ENCODE peak calls at places on chromosome 22, in eight cellular contexts. R is ovary; S is CD8-positive, alpha-beta T cell; A is breast epithelium; V is PC-3; F is AG09319; H is left ventricle myocardium inferior; Y is lower lobe of right lung. Z is an unnamed sample.

GRCh38 chr22:23178512-23179254 is 1.6 kb upstream of the BCR start:
- DNase-seq in H (peak; percentile 64), S (peak; percentile 51), A (no peak), F (peak; percentile 8), Y (peak; percentile 75), R (peak; percentile 73), V (peak; percentile 68), Z (peak; percentile 61)

GRCh38 chr22:31244044-31244942 is 32.2 kb downstream of the LIMK2 start:
- DNase-seq in V (peak; percentile 68), S (no peak), A (no peak), Y (no peak), H (no peak), R (no peak), F (peak; percentile 15), Z (peak; percentile 81)

GRCh38 chr22:30216710-30217109 is 29.8 kb downstream of the LIF start:
- DNase-seq in Y (no peak), V (no peak), A (no peak), F (no peak), S (no peak), R (no peak), H (no peak), Z (no peak)

GRCh38 chr22:31377609-31378008 is 21.8 kb upstream of the DRG1 start:
- DNase-seq in V (no peak), F (no peak), H (no peak), R (no peak), Y (no peak), S (no peak), A (no peak), Z (no peak)

GRCh38 chr22:33748714-33749113 is 171.6 kb downstream of the LARGE1 start:
- DNase-seq in R (no peak), H (no peak), Y (no peak), A (no peak), S (no peak), V (no peak), F (no peak), Z (no peak)

GRCh38 chr22:50250555-50251471 is at the start of gene HDAC10:
- DNase-seq in Y (peak; percentile 92), V (peak; percentile 63), H (peak; percentile 84), F (no peak), R (peak; percentile 75), S (peak; percentile 64), A (no peak), Z (peak; percentile 83)

GRCh38 chr22:39384750-39385480 is 14.7 kb upstream of the TAB1 start:
- DNase-seq in Y (no peak), S (no peak), A (no peak), F (no peak), R (no peak), H (no peak), V (peak; percentile 23), Z (peak; percentile 35)

GRCh38 chr22:46084943-46085830 is 65.1 kb upstream of the PPARA start:
- DNase-seq in Y (peak; percentile 87), V (peak; percentile 76), F (peak; percentile 82), A (peak; percentile 91), H (peak; percentile 90), S (no peak), R (peak; percentile 88), Z (peak; percentile 72)

GRCh38 chr22:46483353-46483752 is 54.1 kb downstream of the CELSR1 start:
- DNase-seq in S (no peak), R (no peak), H (no peak), F (no peak), Y (no peak), A (no peak), V (no peak), Z (no peak)

GRCh38 chr22:19880786-19881569 is 26.3 kb upstream of the GNB1L start:
- DNase-seq in A (peak; percentile 48), S (no peak), R (peak; percentile 21), V (peak; percentile 96), H (peak; percentile 64), F (peak; percentile 84), Y (peak; percentile 72), Z (peak; percentile 88)

GRCh38 chr22:32579533-32580220 is 105.1 kb downstream of the FBXO7 start:
- DNase-seq in R (no peak), Y (peak; percentile 51), A (no peak), F (peak; percentile 44), H (peak; percentile 53), V (no peak), S (no peak), Z (no peak)

GRCh38 chr22:46219650-46220049 is 30.4 kb downstream of the CDPF1 start:
- DNase-seq in V (no peak), R (no peak), S (no peak), A (no peak), Y (no peak), H (no peak), F (no peak), Z (no peak)

GRCh38 chr22:45262931-45263789 is 21.6 kb upstream of the UPK3A start:
- DNase-seq in R (no peak), S (no peak), Y (peak; percentile 61), F (no peak), A (no peak), V (no peak), H (peak; percentile 46), Z (no peak)

GRCh38 chr22:21764038-21764804 is 28.6 kb upstream of the YPEL1 start:
- DNase-seq in F (no peak), V (no peak), H (no peak), Y (no peak), A (no peak), S (no peak), R (no peak), Z (no peak)

GRCh38 chr22:50027639-50028537 is 15.3 kb upstream of the IL17REL start:
- DNase-seq in A (peak; percentile 71), F (no peak), H (no peak), R (peak; percentile 14), V (peak; percentile 73), Y (peak; percentile 60), S (no peak), Z (peak; percentile 53)

GRCh38 chr22:46110215-46110614 is 40.1 kb upstream of the PPARA start:
- DNase-seq in A (no peak), S (no peak), V (peak; percentile 58), Y (no peak), F (no peak), H (no peak), R (peak; percentile 72), Z (peak; percentile 62)

DNA sequence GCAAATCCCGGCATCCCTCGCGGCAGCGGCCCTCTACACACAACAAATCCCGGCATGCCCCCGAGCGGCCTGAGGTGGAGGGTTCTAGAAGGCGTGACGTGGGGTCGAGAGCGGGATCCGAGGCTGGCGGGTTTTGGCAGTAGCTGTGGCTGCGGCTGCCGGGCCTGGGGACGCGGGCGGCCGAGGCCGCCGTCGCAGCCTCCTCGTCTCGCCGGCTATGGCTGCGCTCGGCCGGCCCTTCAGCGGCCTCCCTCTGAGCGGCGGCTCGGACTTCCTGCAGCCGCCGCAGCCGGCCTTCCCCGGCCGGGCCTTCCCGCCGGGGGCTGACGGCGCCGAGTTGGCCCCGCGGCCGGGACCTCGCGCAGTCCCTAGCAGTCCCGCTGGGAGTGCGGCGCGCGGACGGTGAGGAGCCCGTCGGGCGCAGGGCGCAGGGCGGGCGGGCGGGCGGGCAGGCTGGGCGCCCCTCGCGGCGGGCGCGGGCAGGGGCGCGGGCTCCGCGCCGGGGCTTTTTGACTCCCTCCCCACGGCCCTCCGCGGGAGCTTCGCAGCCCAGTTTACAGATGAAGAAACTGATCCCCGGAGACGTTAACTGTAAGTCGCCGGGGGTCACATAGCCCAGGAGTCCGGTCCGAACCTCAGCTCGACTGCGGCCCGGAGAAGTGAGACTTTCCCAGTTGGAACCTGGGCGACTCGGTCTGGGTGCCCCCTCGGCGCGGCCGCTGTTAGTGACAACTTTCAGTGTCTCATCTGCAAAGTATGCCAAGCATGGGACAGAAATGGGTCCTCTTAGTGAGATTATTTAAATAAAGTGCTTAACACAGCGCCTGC is at the start of gene CCDC117:
- DNase-seq in F (peak; percentile 90), S (peak; percentile 87), R (peak; percentile 94), H (peak; percentile 97), A (peak; percentile 92), Y (peak; percentile 97), V (peak; percentile 79), Z (peak; percentile 97)
- TF ChIP-seq CTCF in F (no peak), S (peak; percentile 31), R (peak; percentile 48), H (peak; percentile 38), A (no peak), Y (no peak), V (no peak), Z (no peak)

DNA sequence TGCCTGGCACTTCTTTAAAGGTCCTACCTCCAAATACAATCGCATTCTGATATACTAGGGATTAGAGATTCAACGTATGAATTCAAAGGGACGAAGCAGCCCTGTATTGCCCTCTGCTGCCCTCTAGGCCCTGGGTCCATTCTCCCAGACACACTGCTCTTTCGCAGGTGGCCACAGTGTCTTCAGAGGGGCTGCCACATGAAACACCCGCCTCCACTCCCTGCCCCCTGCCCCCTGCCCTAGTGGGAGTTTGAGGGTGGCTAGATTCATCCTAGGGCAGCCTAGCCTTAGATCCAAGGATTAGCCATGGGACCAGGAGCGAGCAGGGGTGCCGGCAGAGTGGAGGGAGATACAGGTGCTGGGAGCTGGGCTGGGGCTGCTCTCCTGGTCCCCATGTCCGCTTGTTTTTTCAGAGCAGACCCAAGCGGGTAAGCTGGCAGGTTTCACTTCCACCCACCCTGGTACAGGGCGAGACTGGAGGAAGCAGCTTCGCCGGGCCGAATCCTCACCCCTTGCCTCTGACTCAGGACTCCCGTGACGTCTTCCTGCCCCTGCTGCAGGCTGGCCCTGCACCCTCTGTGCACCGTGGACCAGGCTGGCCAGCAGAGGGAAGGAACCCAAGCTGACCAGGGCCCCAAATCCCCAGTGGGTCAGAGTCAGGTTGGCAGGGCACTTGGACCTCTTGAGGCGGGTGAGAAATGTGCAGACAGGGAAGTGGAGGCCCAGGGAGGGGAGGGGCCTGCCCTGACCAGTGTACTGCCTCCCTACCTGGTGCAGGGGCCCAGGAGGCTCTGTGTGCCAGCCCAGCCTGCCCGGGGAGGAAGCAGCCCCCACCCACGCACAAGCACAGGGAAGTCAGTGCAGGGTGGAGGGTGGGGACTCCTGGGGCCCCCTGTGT is 28.4 kb upstream of the HMOX1 start:
- DNase-seq in A (no peak), Y (peak; percentile 92), H (peak; percentile 74), S (no peak), F (no peak), R (no peak), V (peak; percentile 19), Z (no peak)
- TF ChIP-seq CTCF in A (no peak), Y (peak; percentile 16), H (no peak), S (peak; percentile 16), F (peak; percentile 13), R (no peak), V (peak; percentile 44), Z (no peak)

GRCh38 chr22:27163162-27164137 is 506.1 kb downstream of the MIAT start:
- DNase-seq in Y (no peak), A (no peak), R (no peak), V (no peak), F (no peak), H (no peak), S (no peak), Z (no peak)
- TF ChIP-seq CTCF in Y (no peak), A (no peak), R (no peak), V (no peak), F (no peak), H (no peak), S (no peak), Z (no peak)

DNA sequence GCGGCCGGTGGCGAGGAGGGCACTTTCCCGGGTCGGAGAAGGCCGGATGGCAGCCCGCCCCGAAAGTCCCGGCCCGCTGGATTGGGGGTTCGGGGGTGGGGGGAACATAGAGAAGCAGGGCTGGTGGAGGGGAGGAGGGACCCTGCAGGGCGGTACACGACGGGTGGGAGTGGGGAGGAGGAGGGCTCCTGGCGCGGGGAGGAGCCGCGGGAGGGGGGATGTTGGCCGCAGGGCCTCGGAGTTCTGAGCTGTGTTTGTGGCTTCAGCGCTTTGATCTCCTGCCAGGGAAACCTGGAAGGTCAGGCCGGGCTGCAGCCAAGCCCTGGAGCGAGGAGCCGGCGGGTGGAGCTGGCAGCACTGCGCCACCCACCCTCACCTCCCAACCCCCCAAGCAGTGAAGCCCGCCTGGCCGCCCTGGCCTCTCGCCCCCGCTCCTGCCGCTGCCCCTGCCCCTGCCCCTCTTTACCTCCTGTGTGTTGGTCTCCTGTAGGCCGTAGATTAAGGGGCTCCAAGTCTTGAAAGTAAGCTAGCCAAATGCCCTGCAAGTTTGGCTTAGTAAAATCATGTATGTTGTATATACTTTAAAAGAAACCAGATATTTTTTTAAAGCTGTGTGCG is 30.9 kb downstream of the C22orf31 start:
- DNase-seq in Y (peak; percentile 83), S (no peak), V (peak; percentile 76), R (peak; percentile 84), A (peak; percentile 57), H (peak; percentile 73), F (no peak), Z (peak; percentile 54)
- TF ChIP-seq CTCF in Y (no peak), S (no peak), V (no peak), R (no peak), A (no peak), H (no peak), F (no peak), Z (no peak)